ENCODE peak calls at places on chromosomes 16 and 17, in nine cellular contexts. Q, H, P, L, E, Z, J, R and N are unnamed samples.

GRCh38 chr16:9845661-9846361 is 336.4 kb downstream of the GRIN2A start:
- DNase-seq in Q (peak; percentile 62), H (no peak), P (no peak), L (peak; percentile 42), E (no peak), Z (no peak), J (no peak), R (no peak), N (peak; percentile 9)

GRCh38 chr16:17447273-17447672 is 23.5 kb downstream of the XYLT1 start:
- DNase-seq in Q (no peak), H (no peak), P (no peak), L (no peak), E (no peak), Z (no peak), J (no peak), R (no peak), N (no peak)

GRCh38 chr16:28217326-28217725 is 5.6 kb upstream of the XPO6 start:
- DNase-seq in Q (no peak), H (no peak), P (no peak), L (no peak), E (no peak), Z (no peak), J (no peak), R (no peak), N (peak; percentile 39)

GRCh38 chr17:17950347-17950746 is 21.9 kb downstream of the TOM1L2 start:
- DNase-seq in Q (no peak), H (no peak), P (no peak), L (no peak), E (no peak), Z (no peak), J (no peak), R (no peak), N (no peak)

GRCh38 chr17:41369023-41369422 is 590 bp downstream of the KRT33B start:
- DNase-seq in Q (no peak), H (no peak), P (no peak), L (no peak), E (no peak), Z (no peak), J (no peak), R (no peak), N (no peak)

GRCh38 chr17:8004899-8005298 is 2.5 kb downstream of the GUCY2D start:
- DNase-seq in Q (peak; percentile 57), H (no peak), P (no peak), L (peak; percentile 40), E (peak; percentile 49), Z (no peak), J (peak; percentile 75), R (no peak), N (no peak)

GRCh38 chr16:81035398-81035974 is at the start of gene ATMIN:
- DNase-seq in Q (peak; percentile 66), H (peak; percentile 87), P (peak; percentile 92), L (peak; percentile 89), E (peak; percentile 36), Z (peak; percentile 43), J (peak; percentile 88), R (peak; percentile 82), N (peak; percentile 85)

GRCh38 chr17:32621612-32622312 is 135.0 kb downstream of the CDK5R1 start:
- DNase-seq in Q (no peak), H (no peak), P (no peak), L (peak; percentile 42), E (no peak), Z (no peak), J (peak; percentile 66), R (no peak), N (no peak)

GRCh38 chr16:89906141-89907025 is 12.3 kb upstream of the MC1R start:
- DNase-seq in Q (no peak), H (no peak), P (no peak), L (no peak), E (no peak), Z (no peak), J (no peak), R (no peak), N (no peak)

GRCh38 chr17:50585346-50585745 is 24.8 kb downstream of the CACNA1G start:
- DNase-seq in Q (no peak), H (no peak), P (no peak), L (no peak), E (no peak), Z (no peak), J (no peak), R (no peak), N (no peak)

GRCh38 chr16:78372302-78372701 is 272.8 kb downstream of the WWOX start:
- DNase-seq in Q (no peak), H (no peak), P (no peak), L (no peak), E (no peak), Z (no peak), J (no peak), R (no peak), N (no peak)

GRCh38 chr17:1067282-1067956 is 70.5 kb downstream of the TIMM22 start:
- DNase-seq in Q (no peak), H (no peak), P (no peak), L (peak; percentile 97), E (no peak), Z (no peak), J (peak; percentile 95), R (no peak), N (peak; percentile 50)

GRCh38 chr17:82320956-82321927 is 3.8 kb upstream of the CD7 start:
- DNase-seq in Q (no peak), H (peak; percentile 76), P (no peak), L (no peak), E (no peak), Z (no peak), J (peak; percentile 24), R (peak; percentile 41), N (no peak)

GRCh38 chr17:32114536-32114935 is 27.8 kb upstream of the RHOT1 start:
- DNase-seq in Q (no peak), H (no peak), P (no peak), L (no peak), E (no peak), Z (no peak), J (no peak), R (no peak), N (no peak)

GRCh38 chr17:63916566-63917185 is 2.0 kb downstream of the GH1 start:
- DNase-seq in Q (no peak), H (no peak), P (no peak), L (no peak), E (no peak), Z (no peak), J (no peak), R (no peak), N (no peak)

GRCh38 chr16:51465026-51465425 is 314.0 kb upstream of the SALL1 start:
- DNase-seq in Q (peak; percentile 7), H (no peak), P (no peak), L (no peak), E (no peak), Z (no peak), J (peak; percentile 62), R (no peak), N (no peak)

GRCh38 chr16:26992661-26993365 is 73.9 kb upstream of the C16orf82 start:
- DNase-seq in Q (no peak), H (no peak), P (no peak), L (no peak), E (no peak), Z (no peak), J (no peak), R (no peak), N (no peak)

GRCh38 chr17:71765437-71765836 is 355.4 kb upstream of the SOX9 start:
- DNase-seq in Q (no peak), H (no peak), P (no peak), L (no peak), E (no peak), Z (no peak), J (no peak), R (no peak), N (no peak)

GRCh38 chr17:31371511-31372097 is 19.9 kb upstream of the RAB11FIP4 start:
- DNase-seq in Q (peak; percentile 67), H (peak; percentile 12), P (no peak), L (no peak), E (no peak), Z (peak; percentile 15), J (no peak), R (no peak), N (no peak)

GRCh38 chr17:75130632-75131277 is 787 bp downstream of the NT5C start:
- DNase-seq in Q (peak; percentile 49), H (peak; percentile 55), P (peak; percentile 69), L (peak; percentile 54), E (no peak), Z (peak; percentile 40), J (peak; percentile 71), R (peak; percentile 47), N (peak; percentile 81)

GRCh38 chr17:38685485-38685884 is 10.7 kb upstream of the EPOP start:
- DNase-seq in Q (no peak), H (no peak), P (no peak), L (no peak), E (no peak), Z (no peak), J (no peak), R (no peak), N (no peak)

GRCh38 chr17:30366536-30366935 is 12.2 kb upstream of the CPD start:
- DNase-seq in Q (no peak), H (no peak), P (no peak), L (no peak), E (no peak), Z (no peak), J (no peak), R (no peak), N (no peak)

GRCh38 chr16:82882249-82882648 is 255.5 kb downstream of the CDH13 start:
- DNase-seq in Q (peak; percentile 13), H (no peak), P (no peak), L (no peak), E (no peak), Z (no peak), J (no peak), R (no peak), N (no peak)

GRCh38 chr16:87733190-87733589 is 32.6 kb downstream of the KLHDC4 start:
- DNase-seq in Q (no peak), H (peak; percentile 33), P (no peak), L (no peak), E (no peak), Z (no peak), J (no peak), R (no peak), N (no peak)

GRCh38 chr16:47886631-47887415 is 269.0 kb downstream of the ABCC12 start:
- DNase-seq in Q (no peak), H (no peak), P (no peak), L (no peak), E (no peak), Z (no peak), J (no peak), R (no peak), N (no peak)

GRCh38 chr17:37568350-37569053 is 40.7 kb downstream of the SYNRG start:
- DNase-seq in Q (no peak), H (no peak), P (no peak), L (no peak), E (no peak), Z (no peak), J (no peak), R (no peak), N (no peak)

GRCh38 chr17:43200127-43200526 is 11.5 kb upstream of the TMEM106A start:
- DNase-seq in Q (no peak), H (no peak), P (no peak), L (no peak), E (no peak), Z (no peak), J (no peak), R (no peak), N (no peak)

GRCh38 chr17:33730131-33730530 is 437.0 kb upstream of the ASIC2 start:
- DNase-seq in Q (no peak), H (no peak), P (no peak), L (no peak), E (no peak), Z (no peak), J (no peak), R (no peak), N (no peak)

GRCh38 chr16:70747703-70748631 is 53.0 kb downstream of the VAC14 start:
- DNase-seq in Q (no peak), H (no peak), P (no peak), L (peak; percentile 42), E (no peak), Z (no peak), J (peak; percentile 33), R (no peak), N (no peak)

GRCh38 chr17:77215281-77215680 is 74.5 kb downstream of the SEC14L1 start:
- DNase-seq in Q (no peak), H (no peak), P (no peak), L (no peak), E (no peak), Z (no peak), J (no peak), R (no peak), N (no peak)

GRCh38 chr17:65345261-65346060 is 208.3 kb downstream of the RGS9 start:
- DNase-seq in Q (no peak), H (no peak), P (no peak), L (no peak), E (no peak), Z (peak; percentile 89), J (peak; percentile 4), R (no peak), N (no peak)